ENCODE peak calls at places on chromosomes 5 and 9, in six cellular contexts. L is PC-9, A is neuronal stem cell, M is tibial artery, T is fibroblast of lung, P is cardiac muscle cell. J is an unnamed sample.

GRCh38 chr9:78539188-78539587 is 242.3 kb downstream of the PSAT1 start:
- DNase-seq in L (no peak), A (no peak), M (no peak), T (no peak), P (no peak), J (no peak)

GRCh38 chr9:23769307-23769935 is 56.6 kb downstream of the ELAVL2 start:
- DNase-seq in L (no peak), A (no peak), M (no peak), T (no peak), P (no peak), J (no peak)

GRCh38 chr9:131635285-131635684 is 90.0 kb downstream of the PRRT1B start:
- DNase-seq in L (peak; percentile 89), A (no peak), M (peak; percentile 94), T (peak; percentile 96), P (peak; percentile 25), J (peak; percentile 72)

GRCh38 chr5:2147504-2148311 is 265.0 kb upstream of the IRX4 start:
- DNase-seq in L (no peak), A (no peak), M (no peak), T (no peak), P (no peak), J (no peak)

GRCh38 chr5:33008751-33009418 is 297.8 kb downstream of the NPR3 start:
- DNase-seq in L (peak; percentile 92), A (no peak), M (no peak), T (no peak), P (no peak), J (no peak)

GRCh38 chr5:176178789-176179188 is 59.4 kb upstream of the SIMC1 start:
- DNase-seq in L (no peak), A (no peak), M (no peak), T (no peak), P (no peak), J (no peak)

GRCh38 chr5:135211791-135212190 is 177.8 kb upstream of the PITX1 start:
- DNase-seq in L (no peak), A (no peak), M (no peak), T (no peak), P (no peak), J (no peak)

GRCh38 chr9:124040186-124040920 is 28.8 kb downstream of the LHX2 start:
- DNase-seq in L (no peak), A (no peak), M (no peak), T (no peak), P (no peak), J (no peak)

GRCh38 chr5:141100243-141100805 is at the start of gene PCDHB3:
- DNase-seq in L (no peak), A (no peak), M (no peak), T (peak; percentile 26), P (no peak), J (no peak)

GRCh38 chr5:68673451-68674180 is 420.2 kb upstream of the SLC30A5 start:
- DNase-seq in L (no peak), A (no peak), M (no peak), T (no peak), P (no peak), J (no peak)

GRCh38 chr9:35906923-35907699 is 1.1 kb downstream of the HRCT1 start:
- DNase-seq in L (no peak), A (no peak), M (peak; percentile 83), T (peak; percentile 95), P (no peak), J (no peak)

GRCh38 chr5:67813879-67814539 is 401.5 kb upstream of the PIK3R1 start:
- DNase-seq in L (no peak), A (no peak), M (no peak), T (no peak), P (no peak), J (no peak)

GRCh38 chr5:18811616-18812015 is 1176.4 kb downstream of the CDH18 start:
- DNase-seq in L (no peak), A (no peak), M (no peak), T (no peak), P (no peak), J (no peak)

GRCh38 chr5:36458746-36459145 is 147.7 kb upstream of the SLC1A3 start:
- DNase-seq in L (no peak), A (no peak), M (no peak), T (no peak), P (no peak), J (no peak)

GRCh38 chr5:5141625-5142527 is 1.7 kb downstream of the ADAMTS16 start:
- DNase-seq in L (peak; percentile 65), A (peak; percentile 68), M (peak; percentile 40), T (peak; percentile 72), P (peak; percentile 79), J (peak; percentile 59)

GRCh38 chr5:5144441-5144840 is 4.3 kb downstream of the ADAMTS16 start:
- DNase-seq in L (no peak), A (no peak), M (no peak), T (no peak), P (no peak), J (no peak)

GRCh38 chr5:5139358-5140050 is 626 bp upstream of the ADAMTS16 start:
- DNase-seq in L (no peak), A (peak; percentile 32), M (no peak), T (no peak), P (peak; percentile 32), J (no peak)

GRCh38 chr5:5140051-5141010 is at the start of gene ADAMTS16:
- DNase-seq in L (no peak), A (peak; percentile 49), M (no peak), T (no peak), P (peak; percentile 40), J (no peak)

DNA sequence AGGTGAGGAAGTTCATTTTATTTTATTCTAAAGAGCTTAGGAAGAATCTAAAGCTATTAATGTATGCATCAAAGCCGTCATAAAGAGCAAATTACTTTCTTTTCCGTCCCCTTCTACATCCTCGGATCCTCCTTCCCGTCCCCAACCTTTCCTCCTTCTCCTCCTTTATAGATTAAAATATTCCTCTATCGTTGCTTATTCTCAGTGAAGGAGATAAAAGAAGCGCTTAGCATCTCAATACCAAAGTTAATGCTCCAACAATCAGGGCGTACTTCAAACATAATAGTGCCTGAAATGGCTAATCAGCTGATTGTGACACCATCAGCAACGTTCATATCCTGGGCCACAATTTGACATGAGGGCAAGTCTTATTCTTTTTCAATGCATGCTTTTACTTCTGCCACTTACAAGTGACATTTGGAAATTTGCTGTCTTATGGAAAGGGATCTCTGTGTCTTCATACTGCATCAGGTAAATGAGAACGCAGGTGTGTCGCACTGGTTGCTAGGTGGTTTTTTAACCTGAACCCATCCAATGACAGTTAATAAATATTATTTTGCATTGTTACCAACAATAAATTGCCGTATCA is 975 bp downstream of the ADAMTS16 start:
- DNase-seq in L (no peak), A (no peak), M (no peak), T (no peak), P (no peak), J (no peak)
- H3K4me3 ChIP-seq in L (no peak overlapping the region), A (no peak overlapping the region), M (peak overlapping the region; percentile 28), T (no peak overlapping the region), P (no peak overlapping the region), J (no peak overlapping the region)

GRCh38 chr9:107592439-107592838 is 102.9 kb upstream of the KLF4 start:
- DNase-seq in L (no peak), A (no peak), M (no peak), T (no peak), P (no peak), J (no peak)

GRCh38 chr9:107588393-107588792 is 98.8 kb upstream of the KLF4 start:
- DNase-seq in L (no peak), A (no peak), M (no peak), T (no peak), P (no peak), J (no peak)

GRCh38 chr9:107597743-107598217 is 108.2 kb upstream of the KLF4 start:
- DNase-seq in L (no peak), A (no peak), M (no peak), T (no peak), P (no peak), J (no peak)

GRCh38 chr9:107587175-107587963 is 97.8 kb upstream of the KLF4 start:
- DNase-seq in L (peak; percentile 39), A (no peak), M (peak; percentile 55), T (no peak), P (no peak), J (no peak)

DNA sequence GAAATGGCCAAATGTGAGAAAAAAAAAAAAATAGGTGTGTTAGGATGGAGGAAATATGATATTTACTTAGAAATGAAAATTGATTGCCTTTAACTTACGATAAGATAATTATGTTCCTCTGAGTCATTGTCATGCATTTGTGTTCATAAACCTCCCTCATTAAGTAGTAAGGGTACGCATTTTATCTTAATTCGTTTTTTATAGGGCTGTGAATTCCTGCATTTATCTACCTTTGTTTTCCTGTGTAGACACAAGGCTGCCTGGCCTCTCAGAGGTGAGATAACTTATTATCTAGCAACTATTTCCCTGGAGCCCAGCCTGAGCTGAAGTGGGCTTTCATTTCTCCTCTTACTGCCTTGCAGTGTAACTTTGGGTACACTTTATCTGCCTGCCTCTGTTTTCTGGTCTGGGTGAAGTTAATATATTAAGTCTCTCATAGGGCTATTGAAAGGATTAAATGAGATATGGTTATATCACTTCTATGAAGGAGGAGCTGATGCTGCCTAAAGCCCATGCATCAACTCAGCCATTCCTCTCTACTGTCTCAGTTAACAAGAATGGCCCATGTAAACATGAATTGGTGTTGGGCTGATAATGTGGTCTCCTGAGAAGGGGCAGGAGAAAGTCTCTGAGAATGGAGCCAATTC is 103.8 kb upstream of the KLF4 start:
- DNase-seq in L (no peak), A (no peak), M (no peak), T (no peak), P (no peak), J (no peak)
- H3K4me3 ChIP-seq in L (no peak overlapping the region), A (no peak overlapping the region), M (no peak overlapping the region), T (no peak overlapping the region), P (no peak overlapping the region), J (no peak overlapping the region)

DNA sequence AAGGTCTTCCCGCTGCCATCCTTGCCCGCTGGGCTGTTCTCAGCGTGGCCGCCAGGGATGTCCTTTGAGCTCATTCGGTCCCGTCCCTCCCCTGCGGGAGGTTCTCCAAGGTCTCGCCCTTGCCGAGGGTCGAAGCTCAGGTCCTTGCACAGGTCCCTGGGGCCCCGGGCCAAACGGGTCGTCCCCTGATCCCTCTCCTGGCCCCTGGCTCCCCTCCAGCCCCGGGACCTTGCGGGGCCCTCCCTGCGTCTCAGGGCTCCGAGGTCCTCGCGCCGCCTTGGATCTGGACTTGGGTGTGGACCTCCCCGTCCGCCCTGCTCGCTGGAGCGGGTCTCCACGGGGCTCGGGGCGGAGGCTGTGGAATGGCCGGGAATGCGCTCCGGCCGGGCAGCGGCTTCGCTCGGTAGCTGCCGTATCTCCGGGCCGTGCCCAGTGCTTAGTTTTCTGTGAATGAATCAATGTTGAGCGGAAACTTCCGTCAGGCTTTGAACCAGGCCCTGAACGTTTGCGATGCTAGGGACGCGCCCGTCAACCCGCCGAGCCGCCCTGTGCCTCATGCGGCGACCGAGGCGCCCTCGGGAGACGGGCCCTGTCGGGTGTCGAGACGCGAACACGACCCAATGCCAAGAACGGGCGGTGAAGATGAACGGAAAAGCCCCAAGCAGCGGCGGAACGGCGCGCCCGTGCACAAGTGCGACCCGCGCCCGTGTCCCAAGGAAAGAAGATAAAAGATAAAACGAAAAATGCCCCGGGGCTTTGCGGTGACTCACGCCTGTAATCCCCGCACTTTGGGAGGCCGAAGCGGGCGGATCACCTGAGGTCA is 779 bp downstream of the RNU6ATAC start:
- DNase-seq in L (peak; percentile 67), A (peak; percentile 36), M (peak; percentile 65), T (peak; percentile 51), P (peak; percentile 52), J (peak; percentile 56)
- H3K4me3 ChIP-seq in L (no peak overlapping the region), A (no peak overlapping the region), M (no peak overlapping the region), T (peak overlapping the region; percentile 21), P (no peak overlapping the region), J (no peak overlapping the region)

DNA sequence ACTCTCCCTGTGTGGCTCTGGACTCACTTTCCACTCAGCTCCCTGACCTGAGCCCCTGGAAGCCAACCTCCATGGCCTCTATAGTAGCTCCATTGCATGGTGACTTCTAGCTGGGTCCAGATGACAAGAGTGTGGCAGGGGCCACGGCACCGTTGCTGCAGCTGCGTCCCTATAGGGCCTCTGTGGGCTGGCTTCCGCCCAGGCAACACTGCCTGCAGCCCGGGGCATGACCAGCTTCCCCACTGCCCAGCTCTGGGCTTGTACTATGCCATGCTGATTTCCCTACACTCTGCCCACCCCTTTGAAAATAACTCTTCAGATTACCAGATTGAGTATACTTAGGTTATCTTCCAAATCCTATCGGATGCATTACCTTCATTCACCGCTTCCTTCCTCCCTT is 73.8 kb upstream of the NEURL1B start:
- DNase-seq in L (no peak), A (no peak), M (no peak), T (no peak), P (no peak), J (no peak)
- H3K4me3 ChIP-seq in L (no peak overlapping the region), A (no peak overlapping the region), M (no peak overlapping the region), T (no peak overlapping the region), P (no peak overlapping the region), J (no peak overlapping the region)

J was measured in CD8-positive, alpha-beta T cell.